ENCODE peak calls at places on chromosomes 7 and 10, in eight cellular contexts. N is GM12891, X is IMR-90, M is spleen, Y is uterus, C is HCT116, Z is body of pancreas, O is H54. U is an unnamed sample.

GRCh38 chr7:120554960-120555571 is 282.1 kb downstream of the KCND2 start:
- DNase-seq in N (no peak), X (peak), M (no peak), Y (peak), C (peak), Z (peak), O (peak), U (peak)

GRCh38 chr10:133258818-133259602 is 17.7 kb downstream of the ADAM8 start:
- DNase-seq in N (no peak), X (peak), M (peak), Y (peak), C (peak), Z (peak), O (peak), U (peak)

GRCh38 chr10:63700209-63700934 is 179.2 kb downstream of the REEP3 start:
- DNase-seq in N (no peak), X (peak), M (no peak), Y (peak), C (peak), Z (peak), O (peak), U (no peak)

GRCh38 chr7:15989194-15989593 is 302.7 kb upstream of the MEOX2 start:
- DNase-seq in N (no peak), X (no peak), M (no peak), Y (no peak), C (no peak), Z (no peak), O (no peak), U (no peak)

GRCh38 chr7:154096-154835 is 38.1 kb upstream of the FAM20C start:
- DNase-seq in N (no peak), X (no peak), M (peak), Y (no peak), C (no peak), Z (no peak), O (no peak), U (no peak)

GRCh38 chr7:36497775-36498174 is 108.1 kb downstream of the ANLN start:
- DNase-seq in N (no peak), X (no peak), M (no peak), Y (no peak), C (no peak), Z (no peak), O (no peak), U (no peak)

GRCh38 chr10:45118929-45119328 is 118.2 kb downstream of the ZNF22 start:
- DNase-seq in N (no peak), X (no peak), M (no peak), Y (no peak), C (no peak), Z (no peak), O (no peak), U (no peak)

GRCh38 chr7:148927141-148927540 is 43.0 kb upstream of the EZH2 start:
- DNase-seq in N (no peak), X (no peak), M (peak), Y (no peak), C (no peak), Z (no peak), O (no peak), U (no peak)

GRCh38 chr10:103529539-103529938 is 36.0 kb downstream of the NEURL1 start:
- DNase-seq in N (no peak), X (no peak), M (no peak), Y (no peak), C (no peak), Z (no peak), O (no peak), U (no peak)

GRCh38 chr10:25175527-25176420 is 973 bp downstream of the GPR158 start:
- DNase-seq in N (no peak), X (no peak), M (no peak), Y (no peak), C (no peak), Z (peak), O (no peak), U (peak)

GRCh38 chr7:92437956-92438491 is 9.3 kb upstream of the GATAD1 start:
- DNase-seq in N (no peak), X (no peak), M (no peak), Y (no peak), C (no peak), Z (no peak), O (no peak), U (no peak)

DNA sequence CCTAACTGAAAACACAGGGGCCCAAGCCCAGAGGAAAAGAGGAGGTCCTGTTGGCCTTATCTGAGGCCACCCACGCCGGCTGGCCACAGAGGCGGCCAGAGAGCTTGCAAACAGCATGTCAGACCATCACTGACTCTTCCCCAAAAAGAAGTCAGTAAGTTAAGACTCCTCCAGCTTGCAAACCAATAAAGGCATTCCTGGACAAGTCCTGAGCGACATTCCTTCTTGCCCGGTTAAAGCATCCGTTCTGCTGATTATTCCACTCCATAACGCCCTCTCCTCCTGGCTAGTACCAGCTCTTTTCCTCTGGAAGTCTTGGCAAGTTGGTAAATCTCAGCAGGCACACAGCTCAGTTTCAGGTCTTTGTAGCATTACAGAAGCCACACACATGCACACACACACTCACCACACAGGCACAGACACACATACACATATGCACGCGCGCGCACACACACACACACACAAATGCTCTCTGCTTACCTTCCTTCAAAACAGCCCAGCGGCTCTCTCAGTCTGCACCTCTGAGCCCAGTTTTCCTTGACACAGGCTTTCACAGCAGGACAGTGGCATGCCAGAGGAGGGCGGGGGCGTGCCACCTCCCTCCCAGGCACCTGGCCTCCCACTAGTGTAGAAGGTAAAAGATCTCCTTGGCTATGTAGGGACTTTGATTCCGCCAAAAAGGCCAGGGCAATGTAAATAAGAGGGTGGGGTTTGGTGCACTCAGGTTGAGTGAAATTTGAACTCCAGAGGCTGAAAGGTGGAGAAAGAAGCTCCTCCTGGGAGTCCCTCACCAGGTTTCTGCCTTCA is 201.4 kb downstream of the TNS3 start:
- DNase-seq in N (no peak), X (peak), M (no peak), Y (no peak), C (no peak), Z (peak), O (no peak), U (no peak)
- TF ChIP-seq POLR2A in N (no peak), X (no peak), M (no peak), Y (no peak), C (no peak), Z (no peak), O (no peak), U (no peak)

DNA sequence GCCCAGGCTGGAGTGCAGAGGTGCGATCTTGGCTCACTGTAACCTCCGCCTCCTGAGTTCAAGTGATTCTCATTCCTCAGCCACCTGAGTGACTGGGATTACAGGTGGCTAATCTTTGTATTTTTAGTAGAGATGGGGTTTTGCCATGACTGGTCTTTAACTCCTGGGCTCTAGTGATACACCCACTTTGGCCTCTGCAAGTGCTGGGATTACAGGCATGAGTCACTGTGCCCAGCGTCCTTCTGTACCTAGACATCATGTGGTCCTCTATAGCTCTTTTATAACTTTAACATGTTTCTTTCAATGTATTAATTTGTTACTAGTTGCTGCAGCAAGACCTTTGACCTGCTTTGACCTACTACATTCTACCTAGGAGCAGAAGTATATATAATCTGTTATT is 38.7 kb upstream of the BICC1 start:
- DNase-seq in N (no peak), X (peak), M (no peak), Y (no peak), C (no peak), Z (no peak), O (no peak), U (no peak)
- TF ChIP-seq POLR2A in N (no peak), X (no peak), M (no peak), Y (no peak), C (no peak), Z (no peak), O (no peak), U (no peak)

GRCh38 chr7:5423272-5423843 is at the start of gene TNRC18:
- DNase-seq in N (no peak), X (no peak), M (peak), Y (peak), C (no peak), Z (peak), O (no peak), U (peak)
- TF ChIP-seq POLR2A in N (no peak), X (no peak), M (no peak), Y (peak), C (no peak), Z (peak), O (peak), U (no peak)

DNA sequence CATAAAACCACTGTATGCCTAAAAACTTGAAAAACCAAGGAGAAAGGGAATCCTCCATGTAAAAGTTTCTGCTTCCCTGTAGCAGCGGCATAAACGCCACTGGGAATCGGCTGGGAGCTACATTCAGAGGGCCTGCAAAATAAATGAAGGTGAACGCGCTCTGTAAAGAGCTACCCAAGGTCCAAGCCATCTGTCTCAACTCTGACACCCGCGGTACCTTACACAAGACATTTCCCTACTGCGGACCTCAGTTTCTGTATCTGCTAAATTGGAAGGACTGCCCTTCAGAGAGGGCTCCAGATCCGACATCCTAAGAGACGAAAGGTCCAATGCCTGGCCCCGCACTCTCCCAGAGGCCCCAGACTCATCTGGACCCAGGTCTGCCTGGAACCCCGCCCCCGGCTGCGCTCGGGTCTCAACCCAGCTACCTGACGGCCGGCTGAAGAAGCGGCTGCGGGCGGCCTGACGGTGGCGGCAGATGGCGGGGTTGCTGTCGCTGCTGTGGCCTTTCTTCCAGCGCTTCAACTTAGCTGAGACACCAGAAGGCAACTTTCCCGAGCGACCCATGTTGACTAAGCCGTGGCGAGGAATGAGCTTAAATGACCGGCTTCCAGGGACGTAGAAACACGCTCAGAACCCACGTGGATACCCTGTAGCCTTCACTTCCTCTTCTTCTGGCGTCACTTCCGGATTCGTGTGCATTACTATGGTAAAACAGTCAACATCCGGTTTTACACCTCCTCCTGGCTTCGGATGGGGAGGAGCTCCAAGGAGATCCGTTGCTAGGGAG is at the start of gene RRP12:
- DNase-seq in N (peak), X (peak), M (peak), Y (peak), C (peak), Z (peak), O (peak), U (peak)
- TF ChIP-seq POLR2A in N (peak), X (peak), M (peak), Y (no peak), C (peak), Z (peak), O (peak), U (no peak)

GRCh38 chr7:106721816-106722785 is 61.1 kb upstream of the CCDC71L start:
- DNase-seq in N (no peak), X (peak), M (no peak), Y (no peak), C (no peak), Z (no peak), O (no peak), U (no peak)

GRCh38 chr7:106720641-106721040 is 59.7 kb upstream of the CCDC71L start:
- DNase-seq in N (no peak), X (no peak), M (no peak), Y (no peak), C (no peak), Z (no peak), O (no peak), U (peak)

GRCh38 chr7:106717254-106717996 is 56.5 kb upstream of the CCDC71L start:
- DNase-seq in N (no peak), X (peak), M (no peak), Y (no peak), C (no peak), Z (no peak), O (no peak), U (no peak)

GRCh38 chr7:106715730-106716129 is 54.8 kb upstream of the CCDC71L start:
- DNase-seq in N (no peak), X (no peak), M (no peak), Y (no peak), C (no peak), Z (no peak), O (no peak), U (no peak)

DNA sequence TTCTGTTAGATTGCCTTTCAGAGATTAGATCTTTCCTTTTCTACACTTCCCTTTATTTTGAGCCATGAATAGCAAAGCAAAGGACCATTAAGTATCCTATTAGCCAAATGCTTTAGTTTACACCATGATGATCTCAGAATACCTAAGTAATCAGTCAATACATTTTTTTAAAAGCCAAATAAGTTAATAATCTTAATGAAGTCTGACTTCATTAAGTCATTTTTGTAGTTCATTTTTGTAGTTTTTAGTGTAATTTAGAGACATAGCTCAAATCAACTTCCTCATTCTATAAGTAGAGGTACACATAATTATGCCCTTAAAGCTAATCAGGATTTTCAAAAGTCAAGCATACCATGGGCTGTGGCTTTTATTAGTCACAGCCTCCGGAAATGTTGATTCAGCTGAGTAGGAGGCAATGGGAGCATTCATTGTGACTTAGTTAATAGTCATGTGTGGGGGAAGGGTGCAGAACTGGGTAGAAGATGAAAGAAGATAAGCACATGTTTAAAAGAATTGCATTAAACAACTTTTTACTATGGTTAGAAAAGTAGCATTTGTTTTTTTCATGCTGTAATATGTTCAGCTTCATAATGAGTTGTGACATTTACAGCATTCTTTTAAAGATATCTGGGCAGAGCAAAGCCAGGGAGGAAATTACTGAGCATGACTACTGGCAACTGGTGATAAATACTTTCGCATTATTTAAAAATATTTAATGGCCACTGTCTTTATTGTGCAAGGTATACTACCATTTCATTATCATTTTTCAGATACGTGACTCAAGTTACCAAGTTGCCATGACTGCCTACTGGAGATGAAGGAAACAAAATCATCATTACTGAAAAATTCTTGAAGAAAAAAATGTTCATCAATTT is 57.3 kb upstream of the CCDC71L start:
- DNase-seq in N (no peak), X (peak), M (no peak), Y (peak), C (peak), Z (peak), O (peak), U (no peak)
- TF ChIP-seq POLR2A in N (no peak), X (no peak), M (no peak), Y (no peak), C (no peak), Z (no peak), O (no peak), U (no peak)

GRCh38 chr7:151225948-151226510 is 976 bp downstream of the ABCF2 start:
- DNase-seq in N (no peak), X (no peak), M (peak), Y (no peak), C (no peak), Z (no peak), O (no peak), U (no peak)

GRCh38 chr7:151228024-151228866 is 1.2 kb upstream of the ABCF2 start:
- DNase-seq in N (no peak), X (no peak), M (peak), Y (no peak), C (no peak), Z (no peak), O (no peak), U (no peak)

GRCh38 chr7:151229249-151229648 is 2.2 kb upstream of the ABCF2 start:
- DNase-seq in N (no peak), X (no peak), M (peak), Y (no peak), C (no peak), Z (no peak), O (no peak), U (no peak)

GRCh38 chr7:151226560-151226874 is 488 bp downstream of the ABCF2 start:
- DNase-seq in N (no peak), X (no peak), M (no peak), Y (no peak), C (no peak), Z (no peak), O (no peak), U (no peak)

DNA sequence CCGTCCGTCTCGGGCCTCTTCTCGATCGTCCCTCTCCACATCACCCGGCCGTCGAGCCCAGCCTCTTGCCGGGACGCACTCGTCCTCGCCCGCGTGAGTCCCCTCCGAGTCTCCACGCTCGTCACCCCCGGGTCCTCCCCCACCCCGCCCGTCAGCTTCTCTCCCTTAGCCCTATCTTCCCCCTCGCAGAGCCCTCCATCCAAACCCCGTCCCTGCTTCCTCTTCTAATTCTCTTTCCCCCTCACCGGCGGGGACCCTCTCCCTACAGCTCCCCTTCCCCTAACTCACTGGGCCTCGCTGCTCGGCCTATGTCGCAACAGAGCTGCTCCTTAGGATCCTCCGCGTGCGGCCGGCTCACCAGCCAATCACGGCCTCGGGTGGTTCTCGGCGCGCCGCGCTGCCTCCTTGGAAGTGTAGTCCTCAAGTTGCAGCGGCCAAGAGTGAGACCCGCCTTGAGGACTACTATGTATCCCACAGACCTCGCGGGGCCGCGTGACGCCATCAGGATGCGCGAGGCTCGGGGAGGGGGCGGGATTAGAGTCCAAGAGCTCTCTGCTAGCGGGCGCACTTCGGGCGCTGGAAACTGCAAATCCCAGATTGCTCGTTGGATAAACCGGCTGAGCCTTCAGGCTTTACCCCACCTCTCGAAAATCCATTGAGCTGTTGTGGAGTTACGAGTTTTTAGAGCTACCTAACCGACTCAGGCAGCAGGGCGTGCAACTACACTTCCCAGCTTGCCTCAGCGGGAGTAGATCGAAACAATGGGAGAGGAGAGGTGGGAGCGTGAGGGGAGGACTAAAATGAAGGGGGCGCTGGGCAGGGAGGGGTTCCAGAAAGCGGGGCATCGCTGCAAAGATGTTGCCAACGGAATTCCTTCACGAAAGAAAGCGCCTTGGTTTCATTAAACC is at the start of gene ABCF2:
- DNase-seq in N (peak), X (peak), M (peak), Y (peak), C (peak), Z (peak), O (peak), U (peak)
- TF ChIP-seq POLR2A in N (no peak), X (peak), M (peak), Y (peak), C (peak), Z (peak), O (peak), U (no peak)

U was measured in testis.